ENCODE peak calls at places on chromosomes 1 and 21, in five cellular contexts. C is cardiac fibroblast, P is foreskin fibroblast, D is small intestine, W is Ammon's horn. B is an unnamed sample.

GRCh38 chr1:233485385-233485784 is 128.5 kb upstream of the KCNK1 start:
- DNase-seq in C (no peak), P (no peak), D (no peak), W (no peak), B (no peak)

GRCh38 chr1:84998642-84999280 is 1.8 kb upstream of the MCOLN2 start:
- DNase-seq in C (peak), P (no peak), D (peak), W (no peak), B (no peak)

GRCh38 chr1:5976726-5977493 is 15.3 kb downstream of the NPHP4 start:
- DNase-seq in C (no peak), P (no peak), D (no peak), W (no peak), B (no peak)

GRCh38 chr1:8448906-8449661 is 131.2 kb downstream of the SLC45A1 start:
- DNase-seq in C (peak), P (peak), D (no peak), W (no peak), B (no peak)

GRCh38 chr21:17370750-17371325 is 142.0 kb upstream of the CXADR start:
- DNase-seq in C (no peak), P (no peak), D (no peak), W (no peak), B (no peak)

GRCh38 chr1:109379422-109379821 is 18.3 kb downstream of the SORT1 start:
- DNase-seq in C (peak), P (no peak), D (no peak), W (no peak), B (no peak)

GRCh38 chr1:230750576-230750975 is 3.4 kb downstream of the CAPN9 start:
- DNase-seq in C (no peak), P (no peak), D (peak), W (no peak), B (no peak)

GRCh38 chr1:18849252-18849651 is 10.2 kb downstream of the TAS1R2 start:
- DNase-seq in C (no peak), P (no peak), D (no peak), W (no peak), B (no peak)

GRCh38 chr1:47684518-47684917 is 246.7 kb downstream of the FOXD2 start:
- DNase-seq in C (no peak), P (no peak), D (no peak), W (no peak), B (peak)

GRCh38 chr1:195768377-195768776 is 839.9 kb downstream of the KCNT2 start:
- DNase-seq in C (no peak), P (no peak), D (no peak), W (no peak), B (no peak)

GRCh38 chr21:46128106-46128982 is 27.0 kb downstream of the FTCD start:
- DNase-seq in C (no peak), P (peak), D (no peak), W (no peak), B (no peak)

GRCh38 chr21:37270576-37271365 is 3.6 kb upstream of the VPS26C start:
- DNase-seq in C (no peak), P (no peak), D (no peak), W (no peak), B (no peak)

GRCh38 chr21:35351434-35351833 is 302.3 kb upstream of the RUNX1 start:
- DNase-seq in C (no peak), P (no peak), D (no peak), W (no peak), B (no peak)

GRCh38 chr1:181040284-181040865 is 6.6 kb downstream of the MR1 start:
- DNase-seq in C (no peak), P (no peak), D (peak), W (no peak), B (peak)

GRCh38 chr21:36854391-36854790 is 112.1 kb downstream of the HLCS start:
- DNase-seq in C (peak), P (no peak), D (peak), W (peak), B (peak)

GRCh38 chr21:41246808-41247207 is 69.8 kb upstream of the FAM3B start:
- DNase-seq in C (no peak), P (no peak), D (no peak), W (no peak), B (no peak)

GRCh38 chr1:81775510-81775909 is 25.2 kb upstream of the ADGRL2 start:
- DNase-seq in C (no peak), P (no peak), D (no peak), W (no peak), B (no peak)

GRCh38 chr1:110478241-110478640 is 27.3 kb downstream of the PROK1 start:
- DNase-seq in C (no peak), P (no peak), D (peak), W (no peak), B (no peak)

GRCh38 chr1:15206418-15207030 is 40.5 kb upstream of the FHAD1 start:
- DNase-seq in C (no peak), P (no peak), D (no peak), W (no peak), B (no peak)

GRCh38 chr1:225427249-225428065 is at the start of gene LBR:
- DNase-seq in C (peak), P (peak), D (no peak), W (peak), B (peak)

GRCh38 chr1:87684194-87684593 is 355.5 kb downstream of the LMO4 start:
- DNase-seq in C (peak), P (peak), D (peak), W (peak), B (peak)

GRCh38 chr1:42952353-42953001 is 6.2 kb downstream of the SLC2A1 start:
- DNase-seq in C (no peak), P (no peak), D (no peak), W (no peak), B (no peak)

GRCh38 chr21:38768385-38769071 is 37.2 kb upstream of the ETS2 start:
- DNase-seq in C (peak), P (peak), D (no peak), W (no peak), B (no peak)

GRCh38 chr1:15949453-15950245 is 26.3 kb downstream of the ZBTB17 start:
- DNase-seq in C (peak), P (peak), D (peak), W (peak), B (peak)

GRCh38 chr1:214327519-214327918 is 46.6 kb downstream of the SMYD2 start:
- DNase-seq in C (no peak), P (no peak), D (no peak), W (no peak), B (no peak)

GRCh38 chr1:112285311-112285710 is 110.7 kb upstream of the CTTNBP2NL start:
- DNase-seq in C (no peak), P (no peak), D (no peak), W (no peak), B (no peak)

GRCh38 chr1:245067257-245067656 is 87.5 kb upstream of the KIF26B start:
- DNase-seq in C (peak), P (no peak), D (no peak), W (no peak), B (no peak)